ENCODE peak calls at places on chromosomes 16 and 17, in five cellular contexts. H is NCI-H2081; T is stimulated activated CD8-positive, alpha-beta memory T cell treated with anti-CD3 and anti-CD28 coated beads, Interleukin-15, amount 100 ng/mL, for 24 hours; J is fibroblast of the conjunctiva; V is NCI-H460. D is an unnamed sample.

GRCh38 chr17:27792095-27792494 is 8.2 kb downstream of the NOS2 start:
- DNase-seq in J (no peak), H (no peak), V (no peak), T (no peak), D (no peak)

GRCh38 chr17:77373298-77374169 is 232.8 kb downstream of the SEC14L1 start:
- DNase-seq in V (no peak), T (no peak), H (no peak), J (no peak), D (no peak)

GRCh38 chr16:2925951-2926659 is 14.4 kb downstream of the FLYWCH1 start:
- DNase-seq in T (no peak), H (no peak), J (no peak), V (no peak), D (no peak)

GRCh38 chr17:40436631-40437030 is 6.6 kb upstream of the IGFBP4 start:
- DNase-seq in V (no peak), H (no peak), J (no peak), T (no peak), D (no peak)

GRCh38 chr16:88905563-88905962 is 39.1 kb upstream of the PABPN1L start:
- DNase-seq in V (no peak), J (no peak), T (no peak), H (no peak), D (no peak)

GRCh38 chr16:4911831-4912422 is 25.0 kb downstream of the PPL start:
- DNase-seq in V (no peak), T (no peak), J (no peak), H (no peak), D (no peak)

GRCh38 chr16:16017812-16018211 is 68.4 kb downstream of the ABCC1 start:
- DNase-seq in T (no peak), H (no peak), V (no peak), J (no peak), D (no peak)

GRCh38 chr17:6786618-6787017 is 10.6 kb downstream of the FBXO39 start:
- DNase-seq in V (no peak), H (no peak), J (peak; percentile 29), T (no peak), D (no peak)

GRCh38 chr17:73210002-73210678 is 17.3 kb downstream of the COG1 start:
- DNase-seq in T (no peak), H (no peak), J (no peak), V (no peak), D (no peak)

GRCh38 chr17:66963521-66964082 is 905 bp upstream of the CACNG4 start:
- DNase-seq in H (no peak), T (no peak), J (no peak), V (no peak), D (no peak)

GRCh38 chr17:52297230-52298010 is 138.9 kb upstream of the CA10 start:
- DNase-seq in H (no peak), J (no peak), T (no peak), V (no peak), D (no peak)

GRCh38 chr16:11423315-11424117 is 78.3 kb downstream of the RMI2 start:
- DNase-seq in V (no peak), J (no peak), T (no peak), H (no peak), D (no peak)

GRCh38 chr17:56594528-56595418 is 1.3 kb downstream of the NOG start:
- DNase-seq in J (no peak), H (peak; percentile 17), V (no peak), T (no peak), D (no peak)

GRCh38 chr17:1091190-1091534 is 88.6 kb downstream of the ABR start:
- DNase-seq in V (no peak), H (no peak), T (no peak), J (no peak), D (no peak)

GRCh38 chr16:89949756-89950155 is 1.2 kb downstream of the DEF8 start:
- DNase-seq in H (no peak), T (no peak), V (no peak), J (no peak), D (no peak)

GRCh38 chr17:35254107-35254802 is 11.4 kb downstream of the SLFN5 start:
- DNase-seq in J (peak; percentile 94), T (no peak), V (peak; percentile 94), H (no peak), D (no peak)

GRCh38 chr16:85613609-85614337 is 651 bp downstream of the GSE1 start:
- DNase-seq in J (no peak), T (no peak), V (no peak), H (peak; percentile 81), D (peak; percentile 38)

GRCh38 chr16:81410643-81411235 is 33.9 kb upstream of the CMIP start:
- DNase-seq in T (no peak), H (no peak), J (no peak), V (no peak), D (no peak)

GRCh38 chr17:43673516-43674323 is 12.0 kb upstream of the MEOX1 start:
- DNase-seq in J (peak; percentile 40), T (peak; percentile 60), H (peak; percentile 62), V (peak; percentile 70), D (peak; percentile 50)

GRCh38 chr16:75351183-75351582 is 82.1 kb downstream of the CFDP1 start:
- DNase-seq in V (no peak), J (peak; percentile 16), H (no peak), T (no peak), D (no peak)